ENCODE peak calls at places on chromosomes 7 and 10, in ten cellular contexts. V is HepG2, H is suprapubic skin, Q is Peyer's patch, R is esophagus squamous epithelium, N is adrenal gland, T is H1, Y is NB4, J is A549, M is heart left ventricle. D is an unnamed sample.

GRCh38 chr7:106181658-106182265 is 69.7 kb upstream of the SYPL1 start:
- DNase-seq in R (no peak), V (no peak), H (no peak), J (no peak), N (no peak), Y (no peak), M (no peak), Q (no peak), T (no peak), D (no peak)

GRCh38 chr7:151231964-151232271 is 365 bp upstream of the CHPF2 start:
- DNase-seq in R (no peak), Q (no peak), J (no peak), M (no peak), T (no peak), H (no peak), V (no peak), Y (no peak), N (no peak), D (no peak)

GRCh38 chr10:61021926-61022325 is 77.9 kb upstream of the RHOBTB1 start:
- DNase-seq in T (no peak), R (no peak), Y (no peak), J (no peak), M (no peak), V (no peak), H (no peak), N (no peak), Q (no peak), D (no peak)

GRCh38 chr7:6256709-6257535 is 15.5 kb downstream of the CYTH3 start:
- DNase-seq in M (peak), N (no peak), H (peak), Q (no peak), T (no peak), Y (peak), R (no peak), V (peak), J (no peak), D (no peak)

GRCh38 chr10:74419491-74420466 is 268.8 kb downstream of the ADK start:
- DNase-seq in N (peak), Q (no peak), V (no peak), H (no peak), R (no peak), T (no peak), J (peak), Y (peak), M (no peak), D (peak)

GRCh38 chr10:27745380-27745718 is 270 bp downstream of the MKX start:
- DNase-seq in Q (no peak), H (no peak), R (no peak), N (peak), T (no peak), M (no peak), J (no peak), Y (no peak), V (no peak), D (no peak)

GRCh38 chr7:127968547-127968946 is 62.7 kb downstream of the LRRC4 start:
- DNase-seq in N (no peak), R (no peak), Q (no peak), M (no peak), H (no peak), Y (no peak), J (no peak), V (no peak), T (no peak), D (no peak)

GRCh38 chr7:82291931-82292330 is 151.6 kb downstream of the CACNA2D1 start:
- DNase-seq in R (no peak), J (no peak), N (no peak), T (no peak), H (no peak), M (no peak), V (no peak), Y (no peak), Q (no peak), D (no peak)

GRCh38 chr7:101189109-101189508 is 9.0 kb upstream of the NAT16 start:
- DNase-seq in M (no peak), T (no peak), N (no peak), Q (no peak), J (no peak), Y (no peak), R (no peak), H (no peak), V (no peak), D (no peak)

GRCh38 chr10:77899080-77899477 is 27.5 kb downstream of the DLG5 start:
- DNase-seq in Y (no peak), N (peak), J (peak), H (no peak), T (no peak), R (no peak), V (no peak), Q (no peak), M (no peak), D (no peak)

GRCh38 chr7:80883188-80884025 is 35.4 kb downstream of the SEMA3C start:
- DNase-seq in N (peak), M (no peak), Q (no peak), J (peak), H (no peak), Y (no peak), R (no peak), T (peak), V (peak), D (no peak)

GRCh38 chr7:107860981-107861652 is 29.9 kb upstream of the DLD start:
- DNase-seq in V (no peak), Q (no peak), J (no peak), Y (no peak), R (no peak), T (no peak), H (no peak), M (no peak), N (no peak), D (no peak)

GRCh38 chr7:28192786-28193581 is 12.4 kb upstream of the JAZF1 start:
- DNase-seq in Q (no peak), R (no peak), J (no peak), N (no peak), V (no peak), H (no peak), M (no peak), Y (peak), T (no peak), D (no peak)

GRCh38 chr10:73167557-73168485 is at the start of the genes ECD and FAM149B1:
- DNase-seq in R (peak), T (peak), N (peak), V (peak), Y (peak), J (peak), M (peak), H (peak), Q (peak), D (peak)

GRCh38 chr10:122476034-122476695 is 14.8 kb downstream of the HTRA1 start:
- DNase-seq in H (no peak), J (no peak), M (no peak), T (no peak), R (no peak), Y (no peak), N (no peak), V (no peak), Q (no peak), D (no peak)

GRCh38 chr7:117087639-117088396 is 134.5 kb downstream of the ST7 start:
- DNase-seq in T (no peak), Y (peak), V (no peak), J (no peak), N (no peak), R (no peak), Q (no peak), M (no peak), H (no peak), D (no peak)

DNA sequence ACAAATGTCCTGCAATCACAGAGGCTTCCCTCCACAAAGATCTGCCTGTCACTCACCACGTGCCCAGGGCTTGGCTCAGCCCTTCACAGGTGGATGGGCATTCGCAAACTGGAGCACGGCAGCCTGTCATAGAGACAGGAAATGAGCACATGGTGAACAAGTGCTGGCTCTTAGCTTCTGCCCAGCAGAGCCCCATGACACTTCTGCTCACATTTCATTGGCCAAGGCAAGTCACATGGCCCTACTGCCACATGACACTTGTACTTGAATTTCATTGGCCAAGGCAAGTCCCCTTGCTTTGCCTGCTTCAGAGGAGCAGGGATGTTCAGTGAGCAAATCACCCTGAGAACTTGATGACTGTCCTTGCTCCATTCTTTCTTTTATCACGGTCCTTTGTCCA is 110.8 kb upstream of the PPP2R2D start:
- DNase-seq in Y (peak), T (no peak), H (peak), Q (no peak), J (peak), R (no peak), N (no peak), M (no peak), V (no peak), D (peak)
- TF ChIP-seq POLR2A in Y (no peak), T (no peak), H (no peak), Q (no peak), J (no peak), R (no peak), N (no peak), M (no peak), V (no peak), D (no peak)

GRCh38 chr7:158431941-158432347 is 155.7 kb downstream of the PTPRN2 start:
- DNase-seq in N (peak), M (peak), T (no peak), J (peak), Y (peak), Q (no peak), R (no peak), V (peak), H (no peak), D (no peak)
- TF ChIP-seq POLR2A in N (no peak), M (no peak), T (no peak), J (peak), Y (no peak), Q (no peak), R (no peak), V (no peak), H (no peak), D (no peak)

GRCh38 chr7:36854652-36855051 is 130.4 kb upstream of the AOAH start:
- DNase-seq in M (no peak), Y (no peak), V (no peak), T (no peak), J (no peak), N (no peak), H (no peak), Q (no peak), R (no peak), D (no peak)
- TF ChIP-seq POLR2A in M (no peak), Y (no peak), V (no peak), T (no peak), J (no peak), N (no peak), H (no peak), Q (no peak), R (no peak), D (no peak)

GRCh38 chr7:4641091-4641666 is 40.9 kb upstream of the FOXK1 start:
- DNase-seq in V (no peak), H (no peak), T (no peak), M (no peak), R (no peak), Q (no peak), Y (no peak), J (no peak), N (no peak), D (no peak)

GRCh38 chr7:4645241-4645640 is 36.9 kb upstream of the FOXK1 start:
- DNase-seq in M (no peak), N (no peak), H (no peak), T (no peak), R (no peak), Q (no peak), V (no peak), J (no peak), Y (no peak), D (no peak)

GRCh38 chr7:4638781-4639575 is 43.1 kb upstream of the FOXK1 start:
- DNase-seq in V (no peak), R (no peak), Q (no peak), H (no peak), M (no peak), T (no peak), N (no peak), Y (no peak), J (no peak), D (no peak)

GRCh38 chr7:4641667-4642467 is 40.2 kb upstream of the FOXK1 start:
- DNase-seq in R (peak), Y (peak), M (peak), V (peak), T (peak), N (peak), J (peak), Q (peak), H (peak), D (peak)

GRCh38 chr7:4642468-4643203 is 39.5 kb upstream of the FOXK1 start:
- DNase-seq in V (no peak), R (no peak), J (no peak), Q (no peak), N (no peak), Y (peak), M (no peak), T (no peak), H (no peak), D (peak)
- TF ChIP-seq POLR2A in V (no peak), R (no peak), J (no peak), Q (no peak), N (no peak), Y (no peak), M (no peak), T (no peak), H (no peak), D (peak)

DNA sequence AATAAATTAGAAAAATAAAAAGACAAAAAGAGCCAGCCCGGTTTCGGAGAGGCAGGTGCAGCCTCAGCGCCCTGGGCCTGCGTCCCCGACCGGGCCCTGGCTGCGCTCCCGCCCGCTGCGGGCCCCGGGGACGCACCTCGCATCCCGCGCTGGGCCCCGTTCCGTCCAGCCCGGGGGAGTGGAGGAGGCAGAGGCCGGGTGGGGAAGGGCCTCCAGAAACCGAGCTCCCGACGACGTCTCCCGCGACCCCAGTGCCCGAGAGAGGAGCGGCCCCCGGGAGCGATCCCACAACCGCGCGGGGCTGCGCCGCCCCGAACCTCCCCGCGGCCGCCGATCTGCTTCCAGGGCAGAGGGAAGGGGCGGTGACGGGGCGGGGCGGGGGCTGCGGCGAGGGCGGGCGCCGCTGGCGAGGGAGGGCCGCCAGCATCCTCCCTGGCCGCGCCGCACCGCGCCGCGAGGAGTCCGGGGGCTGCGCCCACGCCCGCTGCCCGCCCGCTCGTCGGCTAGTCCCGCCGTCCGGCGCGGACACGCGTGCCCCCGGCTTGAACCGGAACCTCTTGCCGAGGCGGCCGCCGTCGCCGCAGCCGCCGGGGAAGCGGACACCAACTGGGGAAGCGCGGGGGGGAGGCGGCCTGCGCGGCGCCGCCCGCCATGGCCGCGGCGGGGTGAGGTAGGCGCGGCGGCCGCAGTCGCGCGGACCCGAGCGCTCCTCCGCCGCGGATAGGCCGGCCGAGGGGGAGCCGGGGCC is at the start of gene CCNY:
- DNase-seq in H (peak), V (peak), T (no peak), Q (peak), M (peak), J (peak), N (peak), R (no peak), Y (peak), D (peak)
- TF ChIP-seq POLR2A in H (peak), V (peak), T (peak), Q (peak), M (peak), J (peak), N (peak), R (peak), Y (peak), D (peak)

GRCh38 chr10:31757831-31758230 is 170.8 kb downstream of the ARHGAP12 start:
- DNase-seq in V (no peak), Y (no peak), J (no peak), M (peak), N (no peak), H (no peak), T (no peak), Q (no peak), R (no peak), D (no peak)

GRCh38 chr10:31758495-31758894 is 170.1 kb downstream of the ARHGAP12 start:
- DNase-seq in N (peak), H (no peak), R (no peak), T (no peak), J (no peak), V (no peak), Y (no peak), Q (no peak), M (no peak), D (no peak)

GRCh38 chr10:31759816-31760626 is 168.6 kb downstream of the ARHGAP12 start:
- DNase-seq in T (peak), Q (peak), J (peak), M (peak), H (peak), R (peak), N (peak), Y (peak), V (peak), D (peak)

GRCh38 chr10:31760674-31761081 is 168.0 kb downstream of the ARHGAP12 start:
- DNase-seq in R (no peak), M (no peak), V (no peak), Y (no peak), J (no peak), H (no peak), N (peak), Q (no peak), T (no peak), D (no peak)

DNA sequence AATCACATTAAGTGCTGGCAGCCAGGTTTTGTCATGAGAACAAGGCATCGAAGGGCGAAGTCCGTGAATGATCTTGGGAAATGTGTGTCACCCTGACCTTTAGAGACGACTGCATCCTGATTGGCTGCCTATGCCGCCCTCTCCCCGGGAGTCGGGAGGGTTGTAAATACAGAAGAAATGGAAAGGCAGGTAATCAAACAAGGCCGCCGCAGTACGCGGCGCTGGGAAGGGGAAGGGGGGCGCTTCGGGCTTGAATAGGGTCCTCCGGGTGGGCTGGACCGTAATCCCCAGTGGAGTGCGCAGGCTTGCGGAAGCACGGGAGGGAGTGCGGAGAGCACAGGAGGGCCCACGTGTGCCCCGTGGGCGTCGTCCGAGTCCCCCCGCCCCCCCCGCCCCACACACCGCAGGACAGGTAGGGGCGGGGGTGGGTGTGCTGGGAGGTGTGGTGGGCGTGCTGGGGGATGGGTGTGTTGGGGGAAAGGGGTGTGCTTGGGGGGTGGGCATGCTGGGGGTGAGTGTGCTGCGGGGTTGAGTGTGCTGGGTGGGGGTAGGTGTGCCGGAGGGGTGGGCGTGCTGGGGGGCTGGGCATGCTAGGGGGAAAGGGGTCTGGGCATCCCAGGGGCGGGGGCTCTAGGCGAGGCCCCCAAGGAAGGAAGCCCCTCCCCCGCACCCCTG is 169.4 kb downstream of the ARHGAP12 start:
- DNase-seq in M (peak), R (no peak), J (peak), N (peak), H (no peak), V (peak), Q (peak), Y (no peak), T (peak), D (no peak)
- TF ChIP-seq POLR2A in M (peak), R (no peak), J (peak), N (peak), H (no peak), V (no peak), Q (peak), Y (no peak), T (no peak), D (no peak)

GRCh38 chr10:921471-922414 is 9.8 kb downstream of the LARP4B start:
- DNase-seq in N (peak), V (no peak), Q (peak), R (no peak), T (no peak), M (no peak), H (no peak), Y (no peak), J (no peak), D (no peak)
- TF ChIP-seq POLR2A in N (no peak), V (no peak), Q (no peak), R (no peak), T (no peak), M (no peak), H (no peak), Y (no peak), J (no peak), D (no peak)

GRCh38 chr7:2503056-2503941 is 16.3 kb upstream of the LFNG start:
- DNase-seq in N (no peak), J (no peak), H (no peak), V (no peak), Q (no peak), T (no peak), M (no peak), R (no peak), Y (no peak), D (no peak)
- TF ChIP-seq POLR2A in N (no peak), J (no peak), H (no peak), V (no peak), Q (no peak), T (no peak), M (no peak), R (no peak), Y (no peak), D (no peak)

GRCh38 chr10:30784521-30784895 is 155.0 kb upstream of the LYZL2 start:
- DNase-seq in V (no peak), R (no peak), Q (no peak), N (no peak), M (no peak), H (no peak), Y (peak), J (no peak), T (no peak), D (no peak)

GRCh38 chr10:30784896-30785605 is 155.5 kb upstream of the LYZL2 start:
- DNase-seq in T (peak), M (peak), Q (peak), J (no peak), R (no peak), V (no peak), Y (peak), H (peak), N (peak), D (peak)

GRCh38 chr10:30782543-30783461 is 153.2 kb upstream of the LYZL2 start:
- DNase-seq in J (no peak), R (no peak), H (no peak), Y (peak), N (no peak), T (no peak), V (no peak), M (peak), Q (no peak), D (no peak)

GRCh38 chr10:30786131-30786530 is 156.6 kb upstream of the LYZL2 start:
- DNase-seq in N (no peak), R (no peak), Y (peak), V (no peak), Q (no peak), J (no peak), T (no peak), H (no peak), M (no peak), D (no peak)

DNA sequence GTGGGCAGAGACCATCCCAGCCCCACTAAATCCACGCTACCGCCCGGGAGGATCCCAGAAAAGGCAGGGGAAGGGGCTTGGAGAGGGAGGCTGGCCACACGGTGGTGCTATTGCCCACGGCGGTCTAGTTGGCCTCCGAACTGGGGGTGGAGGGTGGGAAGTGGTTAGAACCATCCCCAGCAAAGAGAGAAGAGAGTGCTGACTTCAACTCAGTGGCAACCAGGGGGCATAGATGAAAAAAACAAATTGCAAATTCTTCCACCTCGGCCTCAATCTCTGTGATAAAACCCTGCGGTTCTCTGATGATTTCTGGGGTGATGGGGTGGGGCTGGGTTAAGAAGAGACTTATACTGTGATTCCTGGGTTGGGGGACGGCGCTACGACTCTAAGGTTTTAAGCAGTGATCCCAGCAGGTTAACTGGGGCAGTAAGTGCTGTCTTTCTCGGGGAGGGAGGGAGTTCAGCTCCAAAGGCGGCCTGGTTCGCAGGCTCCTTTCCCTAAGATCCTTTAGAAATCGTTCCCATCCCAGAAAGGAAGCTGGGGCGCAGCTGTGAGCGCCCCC is 154.5 kb upstream of the LYZL2 start:
- DNase-seq in J (peak), H (peak), Q (peak), M (peak), R (no peak), N (peak), Y (peak), T (peak), V (peak), D (peak)
- TF ChIP-seq POLR2A in J (no peak), H (no peak), Q (no peak), M (no peak), R (no peak), N (no peak), Y (no peak), T (no peak), V (no peak), D (no peak)

D was measured in erythroblast.